ENCODE peak calls at places on chromosomes 1 and 21, in four cellular contexts. S is K562, O is HCT116, Q is GM12878. M is an unnamed sample.

GRCh38 chr1:50332941-50333594 is 90.2 kb downstream of the DMRTA2 start:
- DNase-seq in S (peak; percentile 89), O (no peak), Q (no peak), M (no peak)

GRCh38 chr1:225733254-225733653 is 44.4 kb upstream of the SRP9 start:
- DNase-seq in O (no peak), S (no peak), Q (no peak), M (no peak)

GRCh38 chr1:9737057-9737456 is 85.5 kb downstream of the PIK3CD start:
- DNase-seq in O (no peak), Q (no peak), S (no peak), M (no peak)

GRCh38 chr1:31108861-31109260 is 43.3 kb upstream of the PUM1 start:
- DNase-seq in S (no peak), O (no peak), Q (no peak), M (no peak)

GRCh38 chr21:26013964-26014363 is 156.6 kb downstream of the APP start:
- DNase-seq in S (no peak), Q (no peak), O (no peak), M (no peak)

GRCh38 chr21:22120616-22121266 is 1122.5 kb downstream of the NCAM2 start:
- DNase-seq in O (no peak), S (peak; percentile 39), Q (no peak), M (no peak)

GRCh38 chr1:152888126-152888525 is 10.0 kb downstream of the SMCP start:
- DNase-seq in O (no peak), S (no peak), Q (no peak), M (no peak)

GRCh38 chr1:202002447-202002846 is 7.9 kb upstream of the ELF3 start:
- DNase-seq in S (no peak), Q (no peak), O (no peak), M (no peak)

GRCh38 chr1:161121838-161122237 is 3.9 kb downstream of the NIT1 start:
- DNase-seq in Q (no peak), O (no peak), S (no peak), M (no peak)

GRCh38 chr1:231924183-231924582 is 297.6 kb downstream of the DISC1 start:
- DNase-seq in S (no peak), Q (no peak), O (no peak), M (no peak)

GRCh38 chr1:246153796-246154212 is 353.3 kb downstream of the SMYD3 start:
- DNase-seq in Q (no peak), O (peak; percentile 84), S (peak; percentile 80), M (no peak)

GRCh38 chr1:10751561-10752085 is 44.8 kb downstream of the CASZ1 start:
- DNase-seq in Q (no peak), S (no peak), O (no peak), M (no peak)
- TF ChIP-seq JUND in Q (no peak), S (no peak), O (no peak), M (no peak)

DNA sequence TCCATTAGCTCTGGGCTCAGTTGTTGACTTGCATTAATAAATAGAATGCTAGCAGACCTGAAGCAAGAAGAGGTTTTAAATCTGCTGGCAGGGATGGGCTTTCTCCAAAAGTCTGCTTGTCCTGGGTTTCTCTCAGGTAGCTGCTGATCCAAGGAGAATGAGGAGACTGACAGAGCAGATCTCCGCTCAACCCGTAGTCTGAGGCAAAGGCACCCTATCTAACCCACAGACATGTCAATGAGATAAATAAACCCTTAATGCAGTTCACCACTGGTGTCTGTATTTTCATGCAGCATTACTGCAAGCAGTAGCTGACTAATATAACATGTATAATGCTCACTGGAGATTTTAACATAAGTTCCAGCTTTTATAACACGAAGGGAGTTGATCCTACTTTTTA is 44.1 kb upstream of the RGS21 start:
- DNase-seq in O (no peak), S (peak; percentile 59), Q (no peak), M (no peak)
- TF ChIP-seq JUND in O (no peak), S (no peak), Q (no peak), M (no peak)

GRCh38 chr21:42312626-42313104 is 2.5 kb downstream of the TFF3 start:
- DNase-seq in S (no peak), O (no peak), Q (no peak), M (no peak)

GRCh38 chr21:42316891-42317290 is 1.7 kb upstream of the TFF3 start:
- DNase-seq in O (no peak), Q (no peak), S (no peak), M (no peak)

GRCh38 chr21:42315296-42315891 is at the start of gene TFF3:
- DNase-seq in O (no peak), Q (no peak), S (no peak), M (no peak)

GRCh38 chr21:42313501-42313969 is 1.7 kb downstream of the TFF3 start:
- DNase-seq in O (no peak), S (no peak), Q (no peak), M (peak; percentile 64)

DNA sequence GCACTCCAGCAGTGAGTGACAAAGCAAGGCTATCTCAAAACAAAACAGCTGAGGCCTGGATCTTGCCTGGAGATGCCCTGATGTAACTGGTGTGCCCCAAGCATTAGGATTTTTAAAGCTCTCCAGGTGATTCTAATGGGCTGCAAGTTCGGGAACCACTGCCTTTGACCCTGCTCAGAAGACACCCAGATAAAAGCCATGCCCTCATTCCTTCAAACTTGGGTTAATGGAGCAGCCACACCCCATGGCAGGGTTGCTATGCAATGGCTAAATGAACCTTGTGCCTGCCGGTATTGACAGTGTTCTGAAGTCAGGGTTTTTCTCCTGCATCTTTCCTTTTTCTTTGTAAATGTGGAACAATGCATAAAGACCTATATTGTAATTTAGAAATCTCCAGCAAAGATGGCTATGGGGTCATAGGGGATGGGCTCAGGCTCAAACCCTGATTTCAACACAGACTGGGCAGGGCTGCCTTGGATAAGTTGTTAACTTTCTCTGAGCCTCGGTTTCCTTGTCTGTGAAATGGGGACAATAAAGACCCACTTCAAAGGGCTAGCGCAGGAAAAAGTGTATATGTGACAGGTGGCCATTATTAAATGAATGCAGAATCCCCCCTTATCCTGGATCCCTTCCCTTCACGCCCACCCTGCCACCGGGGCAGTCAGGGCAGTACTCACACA is 453 bp downstream of the TFF3 start:
- DNase-seq in S (no peak), Q (no peak), O (no peak), M (no peak)
- TF ChIP-seq JUND in S (no peak), Q (no peak), O (no peak), M (no peak)

DNA sequence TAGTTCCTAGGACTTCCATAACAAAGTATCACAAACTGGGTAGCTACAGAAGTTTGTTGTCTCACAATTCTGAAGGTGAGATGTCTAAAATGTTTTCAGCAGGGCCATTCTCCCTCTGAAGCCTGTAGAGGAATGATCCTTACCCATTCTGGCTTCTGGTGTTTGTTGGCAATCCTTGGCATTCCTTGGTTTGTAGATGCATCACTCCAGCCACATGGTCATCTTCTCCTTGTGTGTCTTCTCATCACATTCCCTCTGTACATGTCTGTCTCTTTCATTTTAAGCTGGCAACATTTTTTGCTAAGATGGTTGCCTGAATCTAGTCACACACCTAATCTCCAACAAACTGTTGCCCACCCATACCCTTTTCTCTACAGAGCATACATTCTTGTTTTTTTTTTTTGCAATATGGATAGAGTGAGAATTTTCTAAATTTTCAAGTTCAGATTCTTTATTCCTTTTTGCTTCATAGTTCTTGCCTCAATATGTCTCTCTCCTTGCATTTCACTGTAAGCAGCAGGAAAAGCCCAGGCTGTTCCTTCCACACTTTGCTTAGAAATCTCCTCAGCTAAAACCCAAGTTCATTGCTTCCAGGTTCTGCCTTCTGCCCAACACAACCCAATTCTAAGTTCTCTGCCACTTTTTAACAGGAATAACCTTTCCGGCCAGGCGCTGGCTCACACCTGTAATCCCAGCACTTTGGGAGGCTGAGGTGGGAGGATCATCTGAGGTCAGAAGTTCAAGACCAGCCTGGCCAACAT is 18.3 kb downstream of the ZBED6 start:
- DNase-seq in O (no peak), S (no peak), Q (no peak), M (no peak)
- TF ChIP-seq JUND in O (no peak), S (no peak), Q (no peak), M (no peak)

GRCh38 chr1:178513278-178513983 is 522 bp downstream of the TEX35 start:
- DNase-seq in Q (no peak), S (no peak), O (no peak), M (no peak)
- TF ChIP-seq JUND in Q (no peak), S (no peak), O (no peak), M (no peak)

GRCh38 chr1:229437443-229437842 is 3.5 kb upstream of the ACTA1 start:
- DNase-seq in Q (no peak), O (no peak), S (no peak), M (no peak)
- TF ChIP-seq JUND in Q (no peak), O (no peak), S (no peak), M (no peak)

DNA sequence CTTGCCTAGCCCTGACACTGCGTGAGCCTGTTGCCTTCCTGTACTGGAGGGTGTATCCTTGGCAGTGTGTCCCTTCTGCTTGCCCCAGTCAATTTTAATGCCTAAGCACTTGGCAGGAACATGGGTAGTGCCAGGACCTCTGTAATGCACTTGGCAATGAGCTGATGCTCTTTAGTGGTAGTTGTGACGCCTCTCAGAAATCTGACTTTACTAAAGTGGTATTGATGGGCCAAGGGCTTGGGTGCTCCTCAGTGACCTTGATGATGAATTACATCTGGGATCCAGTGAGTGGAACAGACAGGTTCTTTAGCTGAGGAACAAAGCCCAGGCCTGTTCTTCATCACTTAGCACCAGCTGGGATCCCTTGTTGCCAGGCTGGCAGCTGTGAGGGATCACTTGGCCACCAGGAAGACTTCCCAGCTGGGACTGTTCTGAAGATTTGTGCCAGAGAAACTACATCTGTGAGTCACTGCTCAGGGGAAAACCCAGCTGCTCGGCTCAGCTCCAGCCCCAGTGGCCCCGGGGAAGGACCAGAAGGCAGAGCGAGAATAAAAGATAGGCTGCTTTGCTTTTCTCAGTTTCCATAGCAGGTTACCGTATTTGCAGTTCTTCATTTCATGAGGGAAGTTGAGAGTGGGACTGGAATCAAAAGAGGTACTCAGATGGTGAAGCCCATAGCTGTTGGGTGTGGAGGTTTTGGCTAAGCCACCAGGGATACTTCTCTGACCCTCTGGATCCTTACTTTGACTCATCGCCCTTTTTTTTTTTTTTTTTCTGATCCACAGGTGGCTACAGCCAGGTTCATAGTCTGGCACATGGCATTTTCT is 28.5 kb upstream of the KCNA2 start:
- DNase-seq in S (no peak), O (no peak), Q (peak; percentile 90), M (no peak)
- TF ChIP-seq JUND in S (no peak), O (no peak), Q (no peak), M (no peak)

M was measured in T47D.